ENCODE peak calls at places on chromosome 7, in five cellular contexts. G is retinal pigment epithelial cell, K is brain microvascular endothelial cell, M is fibroblast of lung, Q is BE2C. V is an unnamed sample.

GRCh38 chr7:56063500-56063881 is 595 bp upstream of the SUMF2 start:
- DNase-seq in G (no peak), K (no peak), Q (no peak), M (no peak), V (no peak)

GRCh38 chr7:151351027-151351426 is 9.4 kb downstream of the NUB1 start:
- DNase-seq in Q (peak), K (no peak), M (no peak), G (no peak), V (no peak)

GRCh38 chr7:137994091-137994688 is 7.7 kb downstream of the CREB3L2 start:
- DNase-seq in Q (no peak), K (no peak), G (peak), M (no peak), V (peak)

GRCh38 chr7:92717601-92717981 is 118.8 kb downstream of the CDK6 start:
- DNase-seq in G (no peak), M (no peak), Q (no peak), K (peak), V (no peak)

GRCh38 chr7:108239501-108240225 is 109.5 kb upstream of the LAMB4 start:
- DNase-seq in M (no peak), K (no peak), Q (no peak), G (no peak), V (no peak)

GRCh38 chr7:140475747-140476333 is 3.5 kb downstream of the MKRN1 start:
- DNase-seq in Q (peak), M (peak), G (no peak), K (peak), V (no peak)

GRCh38 chr7:36316319-36316718 is 73.3 kb upstream of the ANLN start:
- DNase-seq in K (no peak), G (no peak), M (no peak), Q (no peak), V (no peak)

GRCh38 chr7:99693427-99694200 is 13.8 kb upstream of the CYP3A5 start:
- DNase-seq in M (no peak), Q (peak), K (no peak), G (no peak), V (no peak)

GRCh38 chr7:13778967-13779366 is 210.5 kb downstream of the ETV1 start:
- DNase-seq in G (no peak), K (peak), Q (no peak), M (peak), V (no peak)

GRCh38 chr7:105934577-105935185 is 28.4 kb upstream of the CDHR3 start:
- DNase-seq in K (no peak), Q (no peak), G (peak), M (peak), V (no peak)

GRCh38 chr7:28328822-28329615 is 83.3 kb upstream of the CREB5 start:
- DNase-seq in G (no peak), K (no peak), Q (no peak), M (no peak), V (no peak)

GRCh38 chr7:69429817-69430501 is 168.3 kb upstream of the AUTS2 start:
- DNase-seq in M (peak), G (no peak), Q (peak), K (no peak), V (no peak)

GRCh38 chr7:55363386-55364170 is 1.6 kb upstream of the LANCL2 start:
- DNase-seq in K (no peak), G (no peak), M (no peak), Q (no peak), V (no peak)

GRCh38 chr7:98186452-98187137 is 24.6 kb upstream of the BHLHA15 start:
- DNase-seq in G (no peak), K (peak), M (peak), Q (no peak), V (no peak)

GRCh38 chr7:91512958-91513357 is 248.7 kb downstream of the FZD1 start:
- DNase-seq in K (no peak), G (no peak), Q (no peak), M (no peak), V (no peak)

GRCh38 chr7:98922392-98923107 is 44.2 kb downstream of the TRRAP start:
- DNase-seq in M (peak), G (no peak), Q (no peak), K (peak), V (no peak)

GRCh38 chr7:117750612-117751563 is 122.4 kb downstream of the CTTNBP2 start:
- DNase-seq in G (peak), K (no peak), Q (no peak), M (peak), V (no peak)

GRCh38 chr7:1536768-1537630 is 6.5 kb downstream of the MAFK start:
- DNase-seq in Q (peak), K (peak), M (peak), G (peak), V (no peak)

GRCh38 chr7:6613706-6614105 is 1.7 kb upstream of the ZNF853 start:
- DNase-seq in K (no peak), M (no peak), Q (no peak), G (no peak), V (no peak)

GRCh38 chr7:6616854-6617643 is 1.6 kb downstream of the ZNF853 start:
- DNase-seq in Q (no peak), K (no peak), M (no peak), G (no peak), V (no peak)

GRCh38 chr7:6615853-6616555 is 594 bp downstream of the ZNF853 start:
- DNase-seq in G (no peak), Q (no peak), M (no peak), K (no peak), V (no peak)

GRCh38 chr7:6612819-6613218 is 2.6 kb upstream of the ZNF853 start:
- DNase-seq in K (no peak), G (no peak), Q (no peak), M (no peak), V (no peak)

DNA sequence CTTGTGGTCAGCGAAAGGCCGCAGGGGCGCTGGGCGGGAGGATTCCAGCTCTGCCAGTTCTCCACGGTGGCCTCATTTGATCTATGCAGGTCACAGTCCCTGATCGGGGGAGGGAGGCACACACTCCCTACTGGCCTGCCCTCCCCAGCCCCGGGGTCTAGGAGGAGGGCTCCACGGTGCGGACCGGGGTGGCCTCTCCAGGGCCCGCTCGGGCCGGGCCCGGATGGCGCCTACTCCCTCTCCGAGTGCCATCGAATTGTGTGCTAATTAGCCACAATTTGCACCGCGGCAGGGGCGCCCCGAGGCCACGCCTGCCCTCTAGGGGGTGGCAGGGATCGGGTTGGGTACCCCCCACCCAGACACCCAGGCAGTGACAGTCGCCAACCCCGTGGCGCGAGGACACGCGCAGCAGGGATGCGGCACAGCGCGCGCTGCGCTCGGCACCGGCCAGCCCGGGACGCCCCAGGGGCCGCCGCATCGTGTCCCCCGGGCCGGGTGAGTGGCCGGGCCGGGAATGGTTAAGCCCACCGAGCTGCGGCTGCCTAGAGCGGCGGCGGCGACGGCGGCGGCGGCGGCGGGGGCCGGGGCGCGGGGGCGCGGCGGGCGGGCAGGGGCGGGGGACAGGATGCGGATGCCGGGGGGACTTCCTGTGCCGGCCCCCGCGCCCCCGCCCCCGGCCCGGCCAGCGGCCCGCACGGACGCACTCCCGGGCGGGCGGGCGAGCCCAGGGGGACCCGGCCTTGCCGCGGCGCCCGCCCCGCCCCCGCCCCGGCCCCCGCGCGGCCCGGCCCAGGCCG is at the start of gene ZNF853:
- DNase-seq in G (no peak), M (no peak), K (no peak), Q (no peak), V (no peak)
- TF ChIP-seq CTCF in G (no peak), M (no peak), K (no peak), Q (no peak), V (no peak)

GRCh38 chr7:101819183-101819582 is 1.8 kb downstream of the CUX1 start:
- DNase-seq in G (no peak), Q (no peak), K (no peak), M (no peak), V (no peak)
- H3K4me3 ChIP-seq in G (no peak), Q (no peak), K (no peak), M (no peak), V (no peak)

DNA sequence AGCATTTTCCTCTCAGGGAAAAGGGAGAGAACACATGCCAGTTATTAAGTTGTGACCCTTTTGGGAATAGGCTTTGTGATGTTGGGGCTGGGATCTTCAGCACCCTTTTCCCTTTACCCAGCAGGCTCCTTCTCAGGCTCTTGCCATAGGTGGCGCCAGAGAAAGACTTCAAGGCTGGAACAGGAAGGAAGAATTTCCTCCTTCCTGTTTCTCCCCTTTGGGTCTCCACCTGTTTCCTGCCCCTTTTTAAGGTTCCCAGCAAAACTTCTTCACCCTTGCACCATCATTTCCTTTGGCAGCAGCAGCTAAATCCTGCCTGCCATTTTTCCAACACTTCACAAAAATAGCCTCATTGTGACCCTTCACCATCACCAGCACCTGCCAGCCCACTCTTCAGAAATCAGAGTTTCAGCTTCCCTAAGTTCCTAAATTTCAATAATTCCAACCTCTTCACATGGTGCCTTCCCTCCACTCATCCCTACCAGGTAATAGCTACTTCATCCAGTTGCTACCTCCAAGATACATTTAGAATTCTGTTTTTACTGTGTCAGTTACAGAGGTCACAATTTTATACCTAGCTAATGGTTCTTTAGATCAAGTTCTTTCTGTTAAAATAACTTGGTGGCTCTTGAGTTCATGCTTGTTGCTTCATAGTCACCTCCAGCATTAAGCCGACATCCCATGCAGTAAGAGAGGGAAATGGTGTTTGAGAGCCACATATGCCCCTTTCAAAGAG is 22.4 kb upstream of the FOXK1 start:
- DNase-seq in Q (peak), M (no peak), G (no peak), K (no peak), V (no peak)
- TF ChIP-seq CTCF in Q (peak), M (no peak), G (peak), K (peak), V (peak)

GRCh38 chr7:47271749-47272148 is 310.2 kb downstream of the TNS3 start:
- DNase-seq in Q (no peak), G (no peak), M (no peak), K (no peak), V (no peak)

GRCh38 chr7:47268826-47269465 is 313.0 kb downstream of the TNS3 start:
- DNase-seq in G (no peak), K (no peak), M (no peak), Q (no peak), V (no peak)

GRCh38 chr7:47266799-47267198 is 315.1 kb downstream of the TNS3 start:
- DNase-seq in G (no peak), K (peak), Q (no peak), M (peak), V (peak)

GRCh38 chr7:47267346-47267745 is 314.6 kb downstream of the TNS3 start:
- DNase-seq in M (no peak), Q (no peak), K (no peak), G (no peak), V (no peak)

DNA sequence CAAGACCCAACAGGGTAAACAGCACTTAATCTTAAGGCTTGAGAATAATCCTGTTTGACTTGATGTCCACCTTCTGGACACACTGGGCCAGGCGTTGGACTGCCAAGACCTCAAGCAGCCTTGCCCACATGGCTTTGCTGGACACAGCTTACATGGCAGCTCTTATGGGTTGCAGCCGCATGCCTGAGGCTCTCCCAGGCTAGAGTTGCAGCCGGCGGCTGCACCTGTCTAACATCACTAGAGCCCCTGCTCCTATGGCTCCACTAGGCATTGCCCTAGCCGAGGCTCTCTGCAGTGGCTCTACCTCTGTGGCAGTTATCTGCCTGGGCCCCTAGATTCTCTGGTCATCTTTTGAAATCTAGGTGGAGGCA is 312.5 kb downstream of the TNS3 start:
- DNase-seq in Q (no peak), M (no peak), G (no peak), K (no peak), V (no peak)
- H3K4me3 ChIP-seq in Q (no peak), M (no peak), G (no peak), K (no peak), V (no peak)

GRCh38 chr7:3481435-3481834 is 180.4 kb downstream of the SDK1 start:
- DNase-seq in Q (no peak), G (no peak), K (no peak), M (no peak), V (no peak)

GRCh38 chr7:3480197-3480596 is 179.1 kb downstream of the SDK1 start:
- DNase-seq in G (no peak), M (no peak), K (no peak), Q (no peak), V (no peak)

DNA sequence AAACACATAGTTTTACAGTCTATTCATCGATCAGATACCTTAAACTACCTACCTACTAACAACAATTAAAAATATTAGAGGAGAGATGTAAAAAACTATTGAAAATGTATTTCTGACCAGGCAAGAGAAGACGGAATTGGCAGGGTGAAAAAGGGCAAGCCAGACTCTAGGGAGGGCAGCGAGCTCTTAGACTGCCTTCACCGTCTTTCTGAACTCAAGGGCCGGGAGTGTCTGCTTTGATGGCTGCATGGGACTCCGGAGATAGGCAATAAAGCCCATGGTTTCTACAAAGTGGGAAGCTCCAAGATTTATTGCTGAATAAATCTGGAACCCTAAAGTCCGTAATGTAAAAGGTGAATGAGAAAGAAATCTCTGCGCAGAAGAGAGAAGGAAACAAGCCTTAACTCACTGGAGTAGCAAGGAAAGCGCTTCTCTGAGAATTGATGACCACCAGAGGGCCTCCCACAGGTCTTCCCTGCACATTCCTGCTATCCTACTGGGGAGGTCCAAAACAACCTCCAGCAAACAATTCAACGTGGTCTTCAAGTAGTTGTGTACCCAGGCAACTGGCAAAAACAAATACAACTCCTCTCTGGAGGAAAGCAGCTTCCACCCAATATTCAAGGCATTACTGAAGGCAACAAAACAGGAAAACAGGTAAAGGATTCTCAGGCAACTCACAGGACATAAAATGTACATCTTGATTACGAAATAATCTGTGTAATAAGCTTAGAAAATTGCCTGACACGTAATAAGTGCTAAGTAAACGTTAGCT is 181.3 kb downstream of the SDK1 start:
- DNase-seq in Q (peak), K (peak), M (peak), G (no peak), V (peak)
- TF ChIP-seq CTCF in Q (peak), K (peak), M (no peak), G (peak), V (peak)

DNA sequence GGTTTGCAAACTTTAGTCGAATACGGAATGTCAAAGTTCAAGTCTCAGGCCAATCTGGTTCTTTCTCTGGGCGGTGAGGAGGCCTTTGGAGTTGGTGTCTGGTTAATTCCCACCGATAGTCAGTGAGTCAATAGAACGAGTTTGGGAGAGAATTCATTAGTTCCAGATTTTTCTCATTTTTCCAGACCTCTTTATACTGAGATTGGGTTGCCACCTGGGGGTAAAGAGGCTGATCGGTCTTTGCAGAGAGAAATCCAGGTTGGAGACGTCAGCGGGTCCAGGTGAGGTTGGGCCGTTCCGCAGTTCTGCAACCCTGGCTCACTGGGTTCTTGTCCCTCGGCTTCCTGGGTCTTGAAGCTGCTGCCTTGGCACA is 1.3 kb downstream of the CUX1 start:
- DNase-seq in G (no peak), Q (no peak), M (no peak), K (no peak), V (no peak)
- H3K4me3 ChIP-seq in G (no peak), Q (no peak), M (no peak), K (no peak), V (peak)

GRCh38 chr7:154892459-154892858 is 110.5 kb downstream of the PAXIP1 start:
- DNase-seq in Q (no peak), K (no peak), M (no peak), G (no peak), V (no peak)
- TF ChIP-seq CTCF in Q (no peak), K (no peak), M (no peak), G (no peak), V (no peak)

GRCh38 chr7:96304573-96304972 is 17.3 kb downstream of the SLC25A13 start:
- DNase-seq in M (no peak), Q (no peak), G (no peak), K (no peak), V (no peak)
- H3K4me3 ChIP-seq in M (no peak), Q (no peak), G (no peak), K (no peak), V (no peak)

GRCh38 chr7:131370523-131370968 is 42.9 kb downstream of the MKLN1 start:
- DNase-seq in G (no peak), M (peak), K (peak), Q (no peak), V (peak)

GRCh38 chr7:131365876-131366275 is 38.2 kb downstream of the MKLN1 start:
- DNase-seq in K (no peak), M (peak), G (peak), Q (no peak), V (no peak)

GRCh38 chr7:131371411-131371810 is 43.7 kb downstream of the MKLN1 start:
- DNase-seq in Q (no peak), K (no peak), M (no peak), G (no peak), V (no peak)

GRCh38 chr7:131372554-131372953 is 44.9 kb downstream of the MKLN1 start:
- DNase-seq in Q (no peak), K (no peak), M (no peak), G (no peak), V (no peak)

DNA sequence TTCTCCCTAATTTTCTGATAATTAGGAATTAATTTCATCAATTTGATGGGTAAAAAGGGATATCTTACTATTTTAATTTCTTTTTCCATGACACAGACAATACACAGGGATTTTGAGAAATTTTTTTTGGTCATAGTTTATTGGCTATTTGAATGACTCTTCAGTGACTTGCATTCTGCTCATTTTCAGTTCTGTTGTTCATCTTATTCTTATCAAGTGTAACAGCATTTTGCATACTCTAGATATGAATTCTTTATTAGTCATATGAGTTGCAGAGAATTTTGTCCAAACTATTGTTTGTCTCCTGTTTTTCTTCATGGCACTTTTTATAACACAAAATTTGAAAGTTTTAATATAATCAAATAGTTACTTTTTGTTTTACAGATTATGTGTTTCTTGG is 41.7 kb downstream of the MKLN1 start:
- DNase-seq in K (no peak), G (no peak), M (no peak), Q (no peak), V (no peak)
- TF ChIP-seq CTCF in K (no peak), G (no peak), M (no peak), Q (no peak), V (no peak)

V was measured in epithelial cell of proximal tubule.